ENCODE peak calls at places on chromosomes 12 and 14, in eight cellular contexts. H is naive thymus-derived CD8-positive, alpha-beta T cell; K is lung; X is G401; J is glutamatergic neuron; N is AML-193; W is hepatic stellate cell; I is HepG2. R is an unnamed sample.

GRCh38 chr14:91303091-91303923 is 58.8 kb upstream of the GPR68 start:
- DNase-seq in H (no peak), I (peak), X (no peak), J (peak), W (no peak), K (no peak), N (no peak), R (peak)

GRCh38 chr14:104229621-104230041 is 91.2 kb downstream of the KIF26A start:
- DNase-seq in H (no peak), K (no peak), N (no peak), X (no peak), W (no peak), I (no peak), J (no peak), R (peak)

GRCh38 chr12:98644433-98644711 is 216 bp downstream of the IKBIP start:
- DNase-seq in H (no peak), N (no peak), X (no peak), K (no peak), I (no peak), W (no peak), J (peak), R (no peak)

GRCh38 chr12:27034607-27035293 is 12.4 kb downstream of the MED21 start:
- DNase-seq in K (no peak), I (no peak), J (no peak), W (no peak), H (no peak), X (no peak), N (no peak), R (no peak)

GRCh38 chr12:13124661-13125505 is 21.4 kb upstream of the GSG1 start:
- DNase-seq in W (peak), I (no peak), N (no peak), H (no peak), J (no peak), X (peak), K (no peak), R (no peak)

GRCh38 chr12:53862831-53863230 is 75.8 kb upstream of the HOXC13 start:
- DNase-seq in N (no peak), K (no peak), I (no peak), W (no peak), H (no peak), X (no peak), J (no peak), R (no peak)

GRCh38 chr12:119804011-119804641 is 73.0 kb downstream of the CIT start:
- DNase-seq in I (peak), X (peak), H (no peak), W (peak), J (peak), K (peak), N (no peak), R (peak)

GRCh38 chr14:78498062-78498595 is 328.0 kb downstream of the NRXN3 start:
- DNase-seq in I (no peak), K (no peak), H (no peak), X (peak), W (no peak), N (no peak), J (no peak), R (no peak)

GRCh38 chr14:34137001-34137400 is 186.1 kb upstream of the EGLN3 start:
- DNase-seq in X (peak), K (no peak), N (no peak), H (no peak), W (no peak), I (no peak), J (no peak), R (no peak)

GRCh38 chr12:9851927-9852326 is 17.2 kb downstream of the CLEC2B start:
- DNase-seq in K (no peak), I (no peak), H (no peak), J (no peak), X (no peak), N (no peak), W (no peak), R (no peak)

GRCh38 chr12:4789776-4790175 is 69.6 kb downstream of the GALNT8 start:
- DNase-seq in X (no peak), N (no peak), J (no peak), K (no peak), W (no peak), I (no peak), H (no peak), R (no peak)

GRCh38 chr12:12918781-12919180 is 27.4 kb downstream of the GPRC5A start:
- DNase-seq in I (no peak), K (no peak), N (no peak), J (no peak), W (no peak), H (no peak), X (no peak), R (peak)

GRCh38 chr12:75969768-75970167 is 61.8 kb downstream of the PHLDA1 start:
- DNase-seq in N (no peak), I (no peak), H (no peak), J (no peak), W (no peak), K (peak), X (no peak), R (no peak)

GRCh38 chr14:85853996-85854526 is 324.1 kb downstream of the FLRT2 start:
- DNase-seq in X (no peak), W (no peak), H (no peak), N (no peak), I (no peak), J (no peak), K (no peak), R (no peak)

GRCh38 chr12:63948211-63948610 is 103.7 kb downstream of the SRGAP1 start:
- DNase-seq in H (no peak), W (no peak), N (no peak), X (no peak), J (no peak), K (no peak), I (no peak), R (no peak)

GRCh38 chr12:104578453-104578852 is 121.7 kb downstream of the CHST11 start:
- DNase-seq in W (peak), J (no peak), I (no peak), H (no peak), N (no peak), X (no peak), K (no peak), R (no peak)

GRCh38 chr12:5200276-5201087 is 156.8 kb downstream of the KCNA5 start:
- DNase-seq in I (peak), J (peak), W (peak), X (peak), H (no peak), N (peak), K (no peak), R (peak)

GRCh38 chr14:54342806-54343205 is 54.0 kb upstream of the CDKN3 start:
- DNase-seq in J (no peak), W (no peak), I (no peak), H (no peak), N (no peak), K (no peak), X (peak), R (no peak)

GRCh38 chr14:81303258-81303935 is 82.6 kb upstream of the GTF2A1 start:
- DNase-seq in N (peak), H (no peak), W (no peak), X (no peak), J (no peak), I (peak), K (peak), R (peak)

GRCh38 chr14:96623676-96624484 is 121.7 kb downstream of the PAPOLA start:
- DNase-seq in I (no peak), J (no peak), N (no peak), W (no peak), H (no peak), X (no peak), K (no peak), R (no peak)

GRCh38 chr14:97536421-97536820 is 739.2 kb downstream of the VRK1 start:
- DNase-seq in K (no peak), W (no peak), H (no peak), J (no peak), X (no peak), I (no peak), N (no peak), R (no peak)

GRCh38 chr12:21602774-21603173 is 1.9 kb downstream of the GYS2 start:
- DNase-seq in J (no peak), N (no peak), I (no peak), W (no peak), K (no peak), H (no peak), X (no peak), R (no peak)

GRCh38 chr12:85714425-85714824 is 121.8 kb downstream of the RASSF9 start:
- DNase-seq in K (no peak), X (no peak), W (no peak), I (no peak), N (no peak), J (no peak), H (no peak), R (no peak)

GRCh38 chr12:24814379-24815086 is 134.4 kb downstream of the BCAT1 start:
- DNase-seq in J (no peak), K (no peak), N (no peak), H (no peak), I (no peak), W (no peak), X (no peak), R (peak)

GRCh38 chr12:75943730-75944096 is 87.9 kb downstream of the PHLDA1 start:
- DNase-seq in H (no peak), I (peak), W (no peak), J (no peak), N (no peak), K (no peak), X (no peak), R (no peak)

GRCh38 chr12:67647547-67648305 is 819 bp upstream of the DYRK2 start:
- DNase-seq in J (peak), W (peak), H (peak), I (peak), X (peak), N (peak), K (peak), R (peak)

GRCh38 chr14:25516838-25517237 is 466.9 kb upstream of the STXBP6 start:
- DNase-seq in X (no peak), J (no peak), I (no peak), K (no peak), H (no peak), W (no peak), N (no peak), R (no peak)

GRCh38 chr12:53618340-53618739 is 7.8 kb downstream of the ATF7 start:
- DNase-seq in J (no peak), K (no peak), X (no peak), I (no peak), N (peak), H (no peak), W (no peak), R (no peak)

GRCh38 chr14:30938617-30939016 is 64.3 kb downstream of the COCH start:
- DNase-seq in N (no peak), J (no peak), H (no peak), X (no peak), W (no peak), K (no peak), I (no peak), R (no peak)